ENCODE peak calls at places on chromosomes 13 and 19, in four cellular contexts. R, M, N and G are unnamed samples.

GRCh38 chr13:41145136-41145908 is 12.7 kb upstream of the KBTBD6 start:
- DNase-seq in R (peak; percentile 29), M (no peak), N (no peak), G (no peak)

GRCh38 chr13:47211106-47211505 is 314.3 kb upstream of the HTR2A start:
- DNase-seq in R (peak; percentile 28), M (no peak), N (no peak), G (no peak)

GRCh38 chr13:27569405-27569804 is 50.9 kb downstream of the LNX2 start:
- DNase-seq in R (peak; percentile 0), M (no peak), N (no peak), G (no peak)

GRCh38 chr19:8242212-8242821 is 33.1 kb downstream of the CERS4 start:
- DNase-seq in R (no peak), M (no peak), N (no peak), G (no peak)

GRCh38 chr19:19115954-19116353 is 22.3 kb downstream of the TMEM161A start:
- DNase-seq in R (no peak), M (no peak), N (peak; percentile 70), G (no peak)

GRCh38 chr19:54896036-54896435 is 9.9 kb upstream of the NCR1 start:
- DNase-seq in R (no peak), M (no peak), N (no peak), G (no peak)

GRCh38 chr19:4442846-4443146 is 14.8 kb downstream of the UBXN6 start:
- DNase-seq in R (no peak), M (no peak), N (no peak), G (no peak)

GRCh38 chr13:26964278-26965057 is 203.9 kb upstream of the GPR12 start:
- DNase-seq in R (no peak), M (no peak), N (no peak), G (no peak)

GRCh38 chr13:99063952-99064351 is 86.1 kb upstream of the DOCK9 start:
- DNase-seq in R (no peak), M (no peak), N (no peak), G (no peak)

GRCh38 chr13:42876810-42877550 is 95.6 kb downstream of the FAM216B start:
- DNase-seq in R (peak; percentile 34), M (no peak), N (no peak), G (no peak)

GRCh38 chr19:14519860-14520407 is 1.7 kb upstream of the DNAJB1 start:
- DNase-seq in R (no peak), M (no peak), N (no peak), G (no peak)

GRCh38 chr19:1307320-1307719 is 21.6 kb downstream of the EFNA2 start:
- DNase-seq in R (no peak), M (no peak), N (no peak), G (no peak)

GRCh38 chr19:13633109-13633508 is 126.8 kb upstream of the CACNA1A start:
- DNase-seq in R (no peak), M (peak; percentile 66), N (no peak), G (no peak)

GRCh38 chr13:24038846-24039330 is 121.6 kb upstream of the SPATA13 start:
- DNase-seq in R (no peak), M (no peak), N (no peak), G (no peak)

GRCh38 chr13:20565120-20565736 is 1.7 kb upstream of the IFT88 start:
- DNase-seq in R (no peak), M (no peak), N (no peak), G (no peak)

GRCh38 chr13:51494151-51494550 is 41.3 kb upstream of the INTS6 start:
- DNase-seq in R (no peak), M (no peak), N (no peak), G (no peak)

GRCh38 chr19:11291991-11292390 is 4.0 kb upstream of the TSPAN16 start:
- DNase-seq in R (no peak), M (no peak), N (peak; percentile 1), G (no peak)

GRCh38 chr19:47663911-47664771 is 49.1 kb upstream of the EHD2 start:
- DNase-seq in R (peak; percentile 74), M (peak; percentile 84), N (no peak), G (peak; percentile 10)

DNA sequence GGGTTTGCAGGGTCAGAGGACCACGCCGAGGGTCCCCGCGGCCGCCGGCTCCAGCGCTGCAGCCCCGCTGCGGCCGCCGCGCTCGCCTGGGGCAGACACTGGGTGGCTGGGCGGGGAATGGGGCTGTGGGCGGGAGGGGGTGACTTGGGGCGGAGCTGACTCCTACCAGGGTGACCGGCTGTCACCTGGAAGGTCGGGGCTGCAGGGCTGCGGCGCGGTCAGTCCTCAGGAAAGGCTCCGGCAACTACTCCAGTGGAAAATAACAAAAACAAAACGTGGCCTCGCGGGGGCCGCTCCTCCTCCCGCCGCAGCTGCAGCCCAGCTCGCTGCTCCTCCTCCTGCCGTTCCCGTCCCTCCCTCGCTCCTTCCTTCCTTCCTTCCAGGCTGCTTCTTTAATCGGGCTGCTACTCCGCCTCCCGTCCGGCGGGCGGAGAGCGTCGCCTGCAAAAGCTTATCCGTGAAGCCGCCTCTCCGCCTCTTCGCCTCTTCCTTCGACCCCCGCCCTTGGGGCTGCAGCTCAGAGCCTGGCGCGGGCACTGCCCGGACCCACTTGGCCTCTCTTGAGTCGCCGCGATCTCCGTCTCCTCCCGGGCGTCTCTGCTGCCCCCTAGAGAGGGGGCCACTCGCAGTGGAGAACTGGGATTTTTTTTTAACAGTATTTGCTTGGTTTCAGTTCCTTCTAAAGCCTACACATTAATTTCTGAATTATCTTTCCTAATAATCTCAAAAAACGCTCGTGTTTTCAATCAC is at the start of gene TBC1D4:
- DNase-seq in R (peak; percentile 68), M (peak; percentile 94), N (peak; percentile 93), G (peak; percentile 22)
- TF ChIP-seq CTCF in R (peak; percentile 94), M (peak; percentile 92), N (peak; percentile 64), G (peak; percentile 76)

GRCh38 chr19:45881909-45882528 is 3.9 kb downstream of the IRF2BP1 start:
- DNase-seq in R (no peak), M (peak; percentile 88), N (peak; percentile 55), G (no peak)

GRCh38 chr19:45882652-45883585 is 3.0 kb downstream of the IRF2BP1 start:
- DNase-seq in R (peak; percentile 81), M (peak; percentile 95), N (peak; percentile 94), G (no peak)

GRCh38 chr19:45883881-45884681 is 1.9 kb downstream of the IRF2BP1 start:
- DNase-seq in R (no peak), M (peak; percentile 14), N (peak; percentile 81), G (no peak)

GRCh38 chr19:45884682-45885555 is 1.0 kb downstream of the IRF2BP1 start:
- DNase-seq in R (no peak), M (no peak), N (peak; percentile 81), G (no peak)

GRCh38 chr19:45883586-45883880 is 2.4 kb downstream of the IRF2BP1 start:
- DNase-seq in R (no peak), M (no peak), N (no peak), G (no peak)
- H3K27ac ChIP-seq in R (peak overlapping the region; percentile 93), M (no peak overlapping the region), N (no peak overlapping the region), G (no peak overlapping the region)

GRCh38 chr19:10141973-10142372 is 22.3 kb upstream of the EIF3G start:
- DNase-seq in R (no peak), M (no peak), N (no peak), G (no peak)
- TF ChIP-seq CTCF in R (no peak), M (no peak), N (no peak), G (no peak)

DNA sequence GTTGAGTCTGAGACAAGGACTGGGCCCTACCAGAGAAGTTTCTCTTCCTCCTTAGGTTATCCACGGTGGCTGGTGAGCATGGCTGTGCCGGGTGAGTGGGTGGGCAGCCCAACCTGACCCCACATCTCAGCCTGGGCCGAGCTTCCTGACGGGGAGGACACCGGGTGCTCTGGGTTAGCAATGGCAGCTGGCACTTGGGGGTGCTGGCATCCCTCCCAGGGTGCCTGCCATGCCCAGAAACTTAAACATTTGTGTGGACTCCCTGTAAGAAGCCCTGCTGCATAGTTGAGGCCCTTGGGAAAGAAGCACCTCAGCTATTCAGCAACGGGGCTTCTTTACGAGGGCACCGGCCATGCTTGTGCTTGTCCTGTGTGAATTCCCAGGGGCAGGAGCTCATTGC is 33.9 kb upstream of the MEDAG start:
- DNase-seq in R (no peak), M (no peak), N (peak; percentile 62), G (no peak)
- H3K27ac ChIP-seq in R (no peak overlapping the region), M (peak overlapping the region; percentile 76), N (peak overlapping the region; percentile 67), G (peak overlapping the region; percentile 50)

GRCh38 chr13:31236211-31236786 is 36.5 kb downstream of the B3GLCT start:
- DNase-seq in R (peak; percentile 24), M (peak; percentile 72), N (no peak), G (no peak)

GRCh38 chr13:31234729-31235128 is 35.0 kb downstream of the B3GLCT start:
- DNase-seq in R (no peak), M (no peak), N (no peak), G (no peak)
- TF ChIP-seq CTCF in R (no peak), M (peak; percentile 8), N (no peak), G (no peak)

GRCh38 chr19:34276614-34277013 is 22.3 kb downstream of the GARRE1 start:
- DNase-seq in R (no peak), M (no peak), N (no peak), G (no peak)
- H3K27ac ChIP-seq in R (no peak overlapping the region), M (no peak overlapping the region), N (no peak overlapping the region), G (no peak overlapping the region)